ENCODE peak calls at places on chromosomes 16 and 17, in eight cellular contexts. One of them, this sample, is unnamed.

GRCh38 chr16:65227041-65227835 is 105.4 kb upstream of the CDH11 start:
- DNase-seq in KG1: no peak
- DNase-seq in epithelial cell of esophagus: no peak
- DNase-seq in nephron progenitor cell: no peak
- DNase-seq in glomerular endothelial cell: no peak
- DNase-seq in kidney glomerular epithelial cell: no peak
- DNase-seq in mucosa of gallbladder: no peak
- DNase-seq in hepatocyte: no peak
- DNase-seq in this sample: no peak

GRCh38 chr17:82648761-82649474 is 674 bp upstream of the WDR45B start:
- DNase-seq in KG1: no peak
- DNase-seq in epithelial cell of esophagus: no peak
- DNase-seq in nephron progenitor cell: peak
- DNase-seq in glomerular endothelial cell: no peak
- DNase-seq in kidney glomerular epithelial cell: no peak
- DNase-seq in mucosa of gallbladder: peak
- DNase-seq in hepatocyte: no peak
- DNase-seq in this sample: peak

GRCh38 chr17:3944485-3945388 is 19.5 kb downstream of the ATP2A3 start:
- DNase-seq in KG1: no peak
- DNase-seq in epithelial cell of esophagus: peak
- DNase-seq in nephron progenitor cell: peak
- DNase-seq in glomerular endothelial cell: no peak
- DNase-seq in kidney glomerular epithelial cell: no peak
- DNase-seq in mucosa of gallbladder: peak
- DNase-seq in hepatocyte: peak
- DNase-seq in this sample: peak

GRCh38 chr17:32518856-32519768 is 32.3 kb downstream of the CDK5R1 start:
- DNase-seq in KG1: no peak
- DNase-seq in epithelial cell of esophagus: peak
- DNase-seq in nephron progenitor cell: peak
- DNase-seq in glomerular endothelial cell: no peak
- DNase-seq in kidney glomerular epithelial cell: no peak
- DNase-seq in mucosa of gallbladder: no peak
- DNase-seq in hepatocyte: peak
- DNase-seq in this sample: peak

GRCh38 chr17:27153005-27153404 is 140.9 kb upstream of the WSB1 start:
- DNase-seq in KG1: no peak
- DNase-seq in epithelial cell of esophagus: no peak
- DNase-seq in nephron progenitor cell: no peak
- DNase-seq in glomerular endothelial cell: no peak
- DNase-seq in kidney glomerular epithelial cell: no peak
- DNase-seq in mucosa of gallbladder: no peak
- DNase-seq in hepatocyte: no peak
- DNase-seq in this sample: no peak

GRCh38 chr16:55091213-55091870 is 160.7 kb downstream of the IRX5 start:
- DNase-seq in KG1: no peak
- DNase-seq in epithelial cell of esophagus: no peak
- DNase-seq in nephron progenitor cell: peak
- DNase-seq in glomerular endothelial cell: no peak
- DNase-seq in kidney glomerular epithelial cell: no peak
- DNase-seq in mucosa of gallbladder: no peak
- DNase-seq in hepatocyte: no peak
- DNase-seq in this sample: no peak

GRCh38 chr16:78761427-78761826 is 662.0 kb downstream of the WWOX start:
- DNase-seq in KG1: no peak
- DNase-seq in epithelial cell of esophagus: no peak
- DNase-seq in nephron progenitor cell: no peak
- DNase-seq in glomerular endothelial cell: no peak
- DNase-seq in kidney glomerular epithelial cell: no peak
- DNase-seq in mucosa of gallbladder: no peak
- DNase-seq in hepatocyte: no peak
- DNase-seq in this sample: no peak

GRCh38 chr16:48901712-48902374 is 291.9 kb upstream of the N4BP1 start:
- DNase-seq in KG1: no peak
- DNase-seq in epithelial cell of esophagus: no peak
- DNase-seq in nephron progenitor cell: no peak
- DNase-seq in glomerular endothelial cell: no peak
- DNase-seq in kidney glomerular epithelial cell: no peak
- DNase-seq in mucosa of gallbladder: no peak
- DNase-seq in hepatocyte: peak
- DNase-seq in this sample: no peak

GRCh38 chr16:49856741-49857330 is 924 bp upstream of the ZNF423 start:
- DNase-seq in KG1: no peak
- DNase-seq in epithelial cell of esophagus: peak
- DNase-seq in nephron progenitor cell: peak
- DNase-seq in glomerular endothelial cell: no peak
- DNase-seq in kidney glomerular epithelial cell: peak
- DNase-seq in mucosa of gallbladder: peak
- DNase-seq in hepatocyte: peak
- DNase-seq in this sample: peak

GRCh38 chr16:48081656-48082055 is 74.1 kb downstream of the ABCC12 start:
- DNase-seq in KG1: no peak
- DNase-seq in epithelial cell of esophagus: peak
- DNase-seq in nephron progenitor cell: no peak
- DNase-seq in glomerular endothelial cell: no peak
- DNase-seq in kidney glomerular epithelial cell: peak
- DNase-seq in mucosa of gallbladder: no peak
- DNase-seq in hepatocyte: no peak
- DNase-seq in this sample: no peak

GRCh38 chr17:19876524-19877161 is 8.9 kb upstream of the ULK2 start:
- DNase-seq in KG1: peak
- DNase-seq in epithelial cell of esophagus: no peak
- DNase-seq in nephron progenitor cell: no peak
- DNase-seq in glomerular endothelial cell: no peak
- DNase-seq in kidney glomerular epithelial cell: no peak
- DNase-seq in mucosa of gallbladder: peak
- DNase-seq in hepatocyte: no peak
- DNase-seq in this sample: peak